ENCODE peak calls at places on chromosomes 4 and X, in six cellular contexts. C is testis; U is uterus; L is colonic mucosa; Z is GM23338; T is CD8-positive, alpha-beta T cell. S is an unnamed sample.

GRCh38 chr4:112069110-112069509 is 76.1 kb upstream of the FAM241A start:
- DNase-seq in T (no peak), L (no peak), C (no peak), Z (no peak), U (no peak), S (no peak)

GRCh38 chrX:44312421-44312820 is 31.1 kb downstream of the EFHC2 start:
- DNase-seq in L (no peak), C (no peak), T (no peak), U (no peak), Z (no peak), S (no peak)

GRCh38 chrX:132853040-132853439 is 105.4 kb downstream of the HS6ST2 start:
- DNase-seq in C (no peak), L (no peak), Z (no peak), U (no peak), T (no peak), S (no peak)

GRCh38 chr4:93157984-93158383 is 670.6 kb upstream of the ATOH1 start:
- DNase-seq in T (no peak), U (no peak), C (no peak), L (no peak), Z (peak; percentile 53), S (no peak)

GRCh38 chr4:81052119-81053068 is 21.9 kb downstream of the BMP3 start:
- DNase-seq in L (peak; percentile 86), Z (peak; percentile 87), C (peak; percentile 75), T (peak; percentile 34), U (no peak), S (peak; percentile 84)

GRCh38 chr4:26197018-26197779 is 123.6 kb upstream of the RBPJ start:
- DNase-seq in C (no peak), Z (no peak), U (no peak), L (no peak), T (peak; percentile 67), S (peak; percentile 68)

GRCh38 chrX:10656214-10656613 is 35.8 kb upstream of the MID1 start:
- DNase-seq in L (peak; percentile 19), C (no peak), Z (no peak), T (no peak), U (no peak), S (no peak)

GRCh38 chr4:44678094-44679023 is at the start of gene GUF1:
- DNase-seq in L (peak; percentile 91), C (peak; percentile 94), T (peak; percentile 91), U (peak; percentile 86), Z (peak; percentile 94), S (peak; percentile 95)

GRCh38 chr4:26144526-26145167 is 176.2 kb upstream of the RBPJ start:
- DNase-seq in L (no peak), U (no peak), T (no peak), Z (no peak), C (no peak), S (no peak)

GRCh38 chr4:11548529-11549176 is 120.0 kb upstream of the HS3ST1 start:
- DNase-seq in T (no peak), Z (no peak), L (no peak), C (no peak), U (no peak), S (no peak)

GRCh38 chr4:115529126-115529525 is 415.7 kb upstream of the NDST4 start:
- DNase-seq in T (no peak), Z (no peak), L (no peak), C (no peak), U (no peak), S (no peak)

GRCh38 chr4:16686195-16686594 is 212.2 kb downstream of the LDB2 start:
- DNase-seq in U (no peak), L (no peak), C (no peak), Z (no peak), T (no peak), S (no peak)

GRCh38 chr4:113591982-113592381 is 169.6 kb downstream of the CAMK2D start:
- DNase-seq in Z (no peak), U (no peak), L (no peak), C (no peak), T (no peak), S (no peak)

GRCh38 chr4:20839957-20840356 is 139.7 kb downstream of the PACRGL start:
- DNase-seq in Z (no peak), C (no peak), T (no peak), L (no peak), U (no peak), S (no peak)

GRCh38 chr4:182643801-182644311 is 273.3 kb downstream of the DCTD start:
- DNase-seq in C (no peak), Z (no peak), U (no peak), L (no peak), T (no peak), S (no peak)

GRCh38 chr4:77671051-77671450 is 65.4 kb downstream of the CXCL13 start:
- DNase-seq in C (no peak), Z (peak; percentile 61), U (no peak), L (no peak), T (no peak), S (no peak)

GRCh38 chr4:184792950-184793555 is 32.7 kb downstream of the ACSL1 start:
- DNase-seq in T (no peak), C (peak; percentile 37), L (no peak), U (no peak), Z (no peak), S (no peak)

GRCh38 chr4:47104986-47105385 is 73.6 kb downstream of the GABRB1 start:
- DNase-seq in L (no peak), U (no peak), T (no peak), C (no peak), Z (no peak), S (no peak)

GRCh38 chrX:58025979-58026378 is 115.7 kb upstream of the ZXDA start:
- DNase-seq in L (peak; percentile 39), Z (peak; percentile 28), C (peak; percentile 38), T (peak; percentile 27), U (no peak), S (no peak)

GRCh38 chrX:40010550-40011364 is 87.0 kb downstream of the BCOR start:
- DNase-seq in T (peak; percentile 29), Z (no peak), C (no peak), U (no peak), L (no peak), S (no peak)

GRCh38 chr4:155629183-155629825 is 37.3 kb upstream of the GUCY1A1 start:
- DNase-seq in C (no peak), Z (no peak), T (no peak), U (no peak), L (no peak), S (no peak)

GRCh38 chr4:2942532-2943363 is 20.5 kb downstream of the NOP14 start:
- DNase-seq in L (peak; percentile 73), C (no peak), U (no peak), T (peak; percentile 61), Z (no peak), S (peak; percentile 61)

GRCh38 chrX:19846995-19847790 is 40.2 kb downstream of the SH3KBP1 start:
- DNase-seq in T (no peak), U (peak; percentile 34), C (peak; percentile 16), L (no peak), Z (peak; percentile 30), S (no peak)

GRCh38 chr4:11426716-11427115 is 2.0 kb downstream of the HS3ST1 start:
- DNase-seq in U (no peak), Z (no peak), L (no peak), T (no peak), C (no peak), S (no peak)

GRCh38 chrX:4249401-4249800 is 536.0 kb upstream of the PRKX start:
- DNase-seq in Z (no peak), T (no peak), U (no peak), C (no peak), L (no peak), S (no peak)

GRCh38 chr4:2944091-2944482 is 19.1 kb downstream of the NOP14 start:
- DNase-seq in C (no peak), Z (no peak), U (no peak), T (peak; percentile 17), L (no peak), S (no peak)

GRCh38 chrX:71378752-71379151 is 12.6 kb downstream of the TAF1 start:
- DNase-seq in T (no peak), C (no peak), U (no peak), L (no peak), Z (no peak), S (no peak)

GRCh38 chr4:33060873-33061542 is 2340.8 kb downstream of the PCDH7 start:
- DNase-seq in C (peak; percentile 64), Z (peak; percentile 91), U (no peak), T (no peak), L (peak; percentile 34), S (peak; percentile 64)

GRCh38 chr4:33062155-33062554 is 2342.0 kb downstream of the PCDH7 start:
- DNase-seq in Z (no peak), T (no peak), U (no peak), L (no peak), C (no peak), S (no peak)

GRCh38 chr4:33065749-33066148 is 2345.6 kb downstream of the PCDH7 start:
- DNase-seq in Z (no peak), U (no peak), T (no peak), C (no peak), L (no peak), S (no peak)

GRCh38 chr4:33061727-33062126 is 2341.6 kb downstream of the PCDH7 start:
- DNase-seq in L (no peak), C (no peak), U (no peak), T (no peak), Z (no peak), S (no peak)

DNA sequence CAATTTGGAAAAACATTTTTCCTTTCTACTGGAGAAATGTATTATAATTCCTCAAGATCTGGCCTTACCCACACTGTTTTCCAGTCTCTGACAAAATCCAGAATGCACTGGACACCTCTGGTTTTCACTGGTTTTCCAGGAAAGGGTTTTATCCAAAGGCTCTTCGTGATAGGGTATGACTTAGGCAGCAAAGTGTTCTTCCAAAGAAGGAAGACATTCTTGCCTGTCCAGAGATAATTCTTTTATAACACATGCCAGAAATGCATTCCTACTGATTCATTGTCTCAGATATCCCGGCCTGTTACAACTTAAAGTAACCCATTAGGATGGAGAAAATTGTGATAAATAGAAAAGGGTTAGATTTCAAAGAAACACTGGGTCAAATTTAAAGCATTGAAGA is 2343.1 kb downstream of the PCDH7 start:
- DNase-seq in U (no peak), Z (no peak), L (no peak), T (no peak), C (no peak), S (no peak)
- H3K36me3 ChIP-seq in U (no peaks in the 10 kb centered on the region), Z (no peaks in the 10 kb centered on the region), L (no peaks in the 10 kb centered on the region), T (no peaks in the 10 kb centered on the region), C (no peaks in the 10 kb centered on the region), S (no peaks in the 10 kb centered on the region)

GRCh38 chr4:87009095-87009648 is 74.4 kb downstream of the AFF1 start:
- DNase-seq in L (peak; percentile 62), C (no peak), T (no peak), Z (no peak), U (no peak), S (peak; percentile 51)
- H3K4me1 ChIP-seq in L (peaks cover 9% of the 10 kb centered on the region), C (peaks cover 26% of the 10 kb centered on the region), T (peaks cover 54% of the 10 kb centered on the region), Z (peaks cover 80% of the 10 kb centered on the region), U (no peaks in the 10 kb centered on the region), S (peaks cover 4% of the 10 kb centered on the region)

GRCh38 chr4:55857586-55857985 is 4.1 kb downstream of the EXOC1 start:
- DNase-seq in T (no peak), L (no peak), C (no peak), Z (no peak), U (no peak), S (no peak)
- TF ChIP-seq CTCF in T (no peak), L (no peak), C (no peak), Z (no peak), U (no peak), S (no peak)

DNA sequence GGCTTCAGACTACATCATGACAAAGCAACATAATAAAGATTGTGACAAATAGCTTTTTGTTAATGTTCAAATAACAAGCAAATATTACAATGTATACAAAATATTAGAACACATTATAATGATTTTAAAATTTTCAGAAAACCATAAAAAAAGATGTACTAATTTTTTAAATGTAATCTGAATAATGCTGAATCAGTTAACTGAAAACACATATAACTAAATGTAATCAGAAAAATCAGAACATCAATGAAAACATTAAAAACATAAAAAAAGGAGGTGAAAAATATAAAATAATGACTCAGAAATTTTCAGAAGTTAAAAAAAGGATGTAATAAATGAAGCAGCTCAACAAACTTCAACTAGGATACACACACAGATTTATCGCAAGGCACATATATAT is 53.5 kb downstream of the ZNF721 start:
- DNase-seq in L (no peak), C (no peak), U (no peak), T (no peak), Z (no peak), S (no peak)
- H3K36me3 ChIP-seq in L (no peaks in the 10 kb centered on the region), C (no peaks in the 10 kb centered on the region), U (no peaks in the 10 kb centered on the region), T (peaks cover 19% of the 10 kb centered on the region), Z (peaks cover 99% of the 10 kb centered on the region), S (no peaks in the 10 kb centered on the region)